ENCODE peak calls at places on chromosomes 16 and 17, in four cellular contexts. D is activated naive CD4-positive, alpha-beta T cell treated with anti-CD3 and anti-CD28 coated beads, Interleukin-2, amount 50 U/mL, for 16 hours; K is heart left ventricle; X is foreskin melanocyte. G is an unnamed sample.

GRCh38 chr17:78127888-78128615 is 503 bp downstream of the TMC6 start:
- DNase-seq in K (no peak), X (no peak), D (no peak), G (no peak)

GRCh38 chr17:50210249-50211225 is 9.1 kb upstream of the COL1A1 start:
- DNase-seq in D (no peak), X (no peak), K (peak; percentile 88), G (no peak)

GRCh38 chr16:5056347-5056746 is 9.4 kb downstream of the C16orf89 start:
- DNase-seq in D (peak; percentile 43), X (no peak), K (no peak), G (no peak)

GRCh38 chr17:17511971-17512858 is 16.0 kb upstream of the RASD1 start:
- DNase-seq in D (no peak), X (no peak), K (peak; percentile 51), G (no peak)

GRCh38 chr17:77882481-77883212 is 75.9 kb upstream of the TNRC6C start:
- DNase-seq in X (peak; percentile 12), K (peak; percentile 80), D (peak; percentile 66), G (no peak)

GRCh38 chr17:82615084-82616020 is 32.9 kb downstream of the WDR45B start:
- DNase-seq in K (no peak), X (no peak), D (no peak), G (no peak)

GRCh38 chr17:46841561-46842379 is 9.6 kb upstream of the WNT9B start:
- DNase-seq in X (no peak), K (no peak), D (peak; percentile 30), G (no peak)

GRCh38 chr17:66135896-66136295 is 56.0 kb downstream of the CEP112 start:
- DNase-seq in X (no peak), D (no peak), K (no peak), G (no peak)

G was measured in cerebellum.